ENCODE peak calls at places on chromosomes 4 and X, in six cellular contexts. J is neural progenitor cell, B is AG10803, M is mesothelial cell of epicardium, U is GM20000, R is osteocyte. Z is an unnamed sample.

GRCh38 chr4:1795304-1796195 is 2.5 kb downstream of the FGFR3 start:
- DNase-seq in U (no peak), J (no peak), B (no peak), M (no peak), R (no peak), Z (no peak)

GRCh38 chr4:21512351-21512750 is 436.2 kb downstream of the KCNIP4 start:
- DNase-seq in R (no peak), U (peak; percentile 13), M (no peak), B (peak; percentile 12), J (peak; percentile 64), Z (peak; percentile 5)

GRCh38 chrX:104854188-104854587 is 288.2 kb downstream of the IL1RAPL2 start:
- DNase-seq in B (no peak), J (no peak), M (no peak), U (no peak), R (no peak), Z (no peak)

GRCh38 chr4:61200991-61201526 is 933 bp downstream of the ADGRL3 start:
- DNase-seq in M (peak; percentile 22), U (peak; percentile 25), J (peak; percentile 63), R (peak; percentile 81), B (no peak), Z (peak; percentile 17)

GRCh38 chrX:39613997-39614679 is 483.6 kb downstream of the BCOR start:
- DNase-seq in R (no peak), U (no peak), J (peak; percentile 66), B (no peak), M (no peak), Z (peak; percentile 46)

GRCh38 chr4:26094076-26094475 is 180.1 kb downstream of the SMIM20 start:
- DNase-seq in U (no peak), M (no peak), B (no peak), J (no peak), R (no peak), Z (no peak)

GRCh38 chr4:168585168-168586091 is 88.6 kb downstream of the PALLD start:
- DNase-seq in J (peak; percentile 91), B (peak; percentile 77), R (peak; percentile 89), U (peak; percentile 36), M (peak; percentile 42), Z (peak; percentile 25)

GRCh38 chr4:87073187-87073569 is 138.4 kb downstream of the AFF1 start:
- DNase-seq in U (no peak), M (no peak), R (no peak), B (no peak), J (no peak), Z (no peak)

GRCh38 chrX:124030520-124030919 is 69.0 kb downstream of the STAG2 start:
- DNase-seq in J (no peak), M (no peak), R (no peak), B (no peak), U (peak; percentile 3), Z (peak; percentile 11)

GRCh38 chr4:30718889-30719252 is 1.3 kb upstream of the PCDH7 start:
- DNase-seq in J (peak; percentile 52), U (peak; percentile 23), B (no peak), M (no peak), R (no peak), Z (peak; percentile 33)

GRCh38 chr4:134935320-134935719 is 733.7 kb upstream of the PABPC4L start:
- DNase-seq in B (no peak), U (no peak), R (no peak), J (peak; percentile 46), M (no peak), Z (no peak)

GRCh38 chrX:107731831-107732502 is 43.6 kb downstream of the TSC22D3 start:
- DNase-seq in J (peak; percentile 36), R (peak; percentile 87), U (no peak), B (peak; percentile 49), M (no peak), Z (no peak)

GRCh38 chr4:145168578-145169187 is 11.7 kb downstream of the OTUD4 start:
- DNase-seq in M (no peak), U (no peak), R (no peak), J (no peak), B (peak; percentile 12), Z (no peak)

GRCh38 chr4:151045907-151046306 is 30.8 kb upstream of the LRBA start:
- DNase-seq in M (no peak), J (peak; percentile 58), R (no peak), U (peak; percentile 27), B (no peak), Z (peak; percentile 41)

GRCh38 chr4:77360451-77360850 is 203.4 kb downstream of the CCNG2 start:
- DNase-seq in M (no peak), B (no peak), U (no peak), R (no peak), J (peak; percentile 17), Z (no peak)

GRCh38 chr4:4320528-4320927 is 30.5 kb downstream of the ZBTB49 start:
- DNase-seq in B (no peak), M (no peak), R (no peak), J (no peak), U (no peak), Z (no peak)

GRCh38 chr4:107131295-107131694 is 95.2 kb upstream of the DKK2 start:
- DNase-seq in B (no peak), M (no peak), U (no peak), R (no peak), J (no peak), Z (no peak)

GRCh38 chrX:39242187-39242586 is 440.9 kb downstream of the MID1IP1 start:
- DNase-seq in R (no peak), M (no peak), J (peak; percentile 44), B (no peak), U (peak; percentile 23), Z (peak; percentile 6)

GRCh38 chr4:149605601-149606378 is 209.9 kb downstream of the IQCM start:
- DNase-seq in M (no peak), R (no peak), J (no peak), B (peak; percentile 31), U (no peak), Z (no peak)

GRCh38 chrX:152886716-152887115 is 11.2 kb upstream of the ZNF185 start:
- DNase-seq in J (no peak), U (no peak), B (no peak), M (no peak), R (no peak), Z (no peak)

GRCh38 chr4:174496631-174497442 is 25.5 kb downstream of the HPGD start:
- DNase-seq in U (no peak), B (no peak), J (no peak), M (no peak), R (no peak), Z (no peak)

GRCh38 chr4:78902313-78902712 is 36.9 kb downstream of the PAQR3 start:
- DNase-seq in R (no peak), B (no peak), U (no peak), M (no peak), J (no peak), Z (no peak)

GRCh38 chr4:111326450-111326849 is 703.6 kb upstream of the PITX2 start:
- DNase-seq in J (no peak), M (no peak), R (no peak), U (no peak), B (no peak), Z (no peak)
- TF ChIP-seq CTCF in J (no peak), M (no peak), R (no peak), U (no peak), B (no peak), Z (no peak)

GRCh38 chr4:73443224-73443623 is 7.2 kb downstream of the AFP start:
- DNase-seq in B (no peak), U (no peak), M (no peak), J (no peak), R (no peak), Z (no peak)
- TF ChIP-seq CTCF in B (no peak), U (no peak), M (no peak), J (no peak), R (no peak), Z (no peak)

DNA sequence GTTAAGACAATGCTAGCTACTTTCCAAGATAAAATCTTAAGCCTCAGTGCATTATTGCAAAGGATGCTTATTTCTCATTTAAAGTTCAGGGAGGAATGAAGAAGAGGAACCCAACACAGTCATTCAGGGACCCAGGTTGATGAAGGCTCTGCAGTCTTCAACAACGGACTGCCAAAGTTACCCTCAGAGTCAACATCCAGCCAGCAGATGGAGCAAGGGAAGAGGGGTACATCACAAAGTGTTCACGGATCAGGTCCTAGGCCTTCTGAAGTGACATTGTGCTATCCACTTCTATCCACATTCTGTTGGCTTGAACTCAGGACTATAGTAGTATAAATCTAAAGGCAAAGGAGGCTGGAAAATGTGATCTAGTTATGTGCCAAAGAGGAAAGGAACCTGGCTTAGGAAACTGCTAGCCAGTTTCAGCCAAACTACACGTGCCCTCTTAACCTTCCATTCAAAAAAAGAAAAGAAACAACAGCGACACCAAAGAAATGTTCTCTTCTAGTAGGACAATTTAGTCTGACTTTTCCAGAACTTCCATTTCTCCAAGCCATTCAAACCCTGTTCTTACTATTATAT is 28.8 kb downstream of the NKX6-1 start:
- DNase-seq in R (no peak), J (peak; percentile 20), M (no peak), B (no peak), U (no peak), Z (no peak)
- TF ChIP-seq CTCF in R (peak; percentile 20), J (peak; percentile 37), M (no peak), B (peak; percentile 41), U (no peak), Z (no peak)

DNA sequence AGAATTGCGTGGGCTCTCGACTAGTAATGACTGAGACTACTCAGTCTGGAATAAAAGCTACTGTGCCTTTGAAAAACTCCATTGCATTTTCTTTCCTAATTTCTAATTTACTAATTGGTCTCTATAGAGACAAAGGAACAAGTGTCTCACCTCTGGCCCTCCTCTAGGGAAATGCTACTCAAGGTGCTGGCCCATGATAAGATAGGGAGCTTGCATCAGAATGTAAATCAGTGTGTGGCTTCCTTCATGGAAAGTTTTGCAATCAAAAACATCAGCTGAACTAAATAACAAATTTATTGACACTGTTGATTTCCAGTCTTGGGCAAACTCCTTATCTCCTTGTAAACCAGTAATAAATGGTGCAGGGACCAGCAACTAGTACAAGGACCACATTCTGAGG is 81.8 kb downstream of the SRPX start:
- DNase-seq in B (no peak), J (no peak), U (no peak), M (no peak), R (no peak), Z (no peak)
- TF ChIP-seq CTCF in B (no peak), J (no peak), U (no peak), M (no peak), R (no peak), Z (no peak)

GRCh38 chrX:80306007-80306406 is 114.2 kb upstream of the TENT5D start:
- DNase-seq in M (no peak), U (no peak), R (no peak), J (no peak), B (no peak), Z (no peak)
- TF ChIP-seq CTCF in M (no peak), U (no peak), R (no peak), J (no peak), B (no peak), Z (no peak)

GRCh38 chr4:38180456-38180855 is 220.3 kb downstream of the PTTG2 start:
- DNase-seq in U (no peak), M (no peak), B (no peak), R (no peak), J (no peak), Z (no peak)
- TF ChIP-seq CTCF in U (no peak), M (no peak), B (peak; percentile 10), R (no peak), J (peak; percentile 7), Z (no peak)

DNA sequence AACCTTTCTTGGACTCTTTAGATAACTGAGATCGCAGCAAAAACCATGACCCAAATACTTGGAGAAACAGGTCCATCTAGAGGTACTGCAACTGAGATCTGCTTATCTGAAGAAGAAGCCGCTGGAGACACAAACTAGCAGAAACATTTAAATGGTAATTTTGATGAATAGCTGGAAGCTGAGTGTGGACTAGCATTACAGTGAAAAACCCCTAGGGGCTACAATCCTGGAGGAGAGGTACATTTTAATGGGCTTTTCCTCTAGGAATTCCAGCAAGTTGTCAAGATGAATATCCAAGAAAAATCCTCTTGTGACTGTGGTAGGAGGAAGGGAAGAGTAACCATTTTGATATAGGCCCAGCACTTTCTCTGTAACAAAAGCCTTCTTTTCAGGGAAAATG is 592.5 kb upstream of the GRIA3 start:
- DNase-seq in J (no peak), M (no peak), B (no peak), R (no peak), U (no peak), Z (no peak)
- TF ChIP-seq CTCF in J (no peak), M (no peak), B (no peak), R (no peak), U (no peak), Z (no peak)